ENCODE peak calls at places on chromosomes 6 and 20, in seven cellular contexts. One of them, this sample, is unnamed.

GRCh38 chr20:8523684-8524083 is 391.6 kb downstream of the PLCB1 start:
- DNase-seq in HL-60: peak; percentile 47
- DNase-seq in Panc1: no peak
- DNase-seq in left lung: no peak
- DNase-seq in cardiac muscle cell: peak; percentile 24
- DNase-seq in upper lobe of left lung: no peak
- DNase-seq in tibial artery: no peak
- DNase-seq in this sample: no peak

GRCh38 chr20:34896086-34896551 is 19.7 kb downstream of the ACSS2 start:
- DNase-seq in HL-60: no peak
- DNase-seq in Panc1: no peak
- DNase-seq in left lung: no peak
- DNase-seq in cardiac muscle cell: no peak
- DNase-seq in upper lobe of left lung: no peak
- DNase-seq in tibial artery: no peak
- DNase-seq in this sample: no peak

GRCh38 chr6:13434777-13435176 is 52.6 kb downstream of the GFOD1 start:
- DNase-seq in HL-60: no peak
- DNase-seq in Panc1: no peak
- DNase-seq in left lung: no peak
- DNase-seq in cardiac muscle cell: no peak
- DNase-seq in upper lobe of left lung: no peak
- DNase-seq in tibial artery: no peak
- DNase-seq in this sample: no peak

GRCh38 chr6:89323461-89324098 is 8.5 kb upstream of the GABRR2 start:
- DNase-seq in HL-60: peak; percentile 35
- DNase-seq in Panc1: no peak
- DNase-seq in left lung: no peak
- DNase-seq in cardiac muscle cell: peak; percentile 45
- DNase-seq in upper lobe of left lung: no peak
- DNase-seq in tibial artery: no peak
- DNase-seq in this sample: no peak

GRCh38 chr20:24989162-24989561 is 3.4 kb downstream of the APMAP start:
- DNase-seq in HL-60: peak; percentile 84
- DNase-seq in Panc1: no peak
- DNase-seq in left lung: no peak
- DNase-seq in cardiac muscle cell: no peak
- DNase-seq in upper lobe of left lung: peak; percentile 21
- DNase-seq in tibial artery: no peak
- DNase-seq in this sample: no peak

GRCh38 chr6:68506911-68507310 is 128.2 kb upstream of the ADGRB3 start:
- DNase-seq in HL-60: no peak
- DNase-seq in Panc1: no peak
- DNase-seq in left lung: no peak
- DNase-seq in cardiac muscle cell: no peak
- DNase-seq in upper lobe of left lung: no peak
- DNase-seq in tibial artery: no peak
- DNase-seq in this sample: no peak

GRCh38 chr6:139409026-139409425 is 34.6 kb upstream of the CITED2 start:
- DNase-seq in HL-60: no peak
- DNase-seq in Panc1: no peak
- DNase-seq in left lung: no peak
- DNase-seq in cardiac muscle cell: no peak
- DNase-seq in upper lobe of left lung: no peak
- DNase-seq in tibial artery: no peak
- DNase-seq in this sample: no peak

GRCh38 chr6:79821859-79822258 is 125.5 kb downstream of the ELOVL4 start:
- DNase-seq in HL-60: no peak
- DNase-seq in Panc1: no peak
- DNase-seq in left lung: no peak
- DNase-seq in cardiac muscle cell: no peak
- DNase-seq in upper lobe of left lung: no peak
- DNase-seq in tibial artery: no peak
- DNase-seq in this sample: no peak

GRCh38 chr6:157990321-157991066 is 8.8 kb downstream of the SYNJ2 start:
- DNase-seq in HL-60: peak; percentile 17
- DNase-seq in Panc1: no peak
- DNase-seq in left lung: no peak
- DNase-seq in cardiac muscle cell: no peak
- DNase-seq in upper lobe of left lung: no peak
- DNase-seq in tibial artery: peak; percentile 57
- DNase-seq in this sample: no peak

GRCh38 chr6:157240960-157241311 is 82.4 kb downstream of the TMEM242 start:
- DNase-seq in HL-60: no peak
- DNase-seq in Panc1: no peak
- DNase-seq in left lung: no peak
- DNase-seq in cardiac muscle cell: no peak
- DNase-seq in upper lobe of left lung: no peak
- DNase-seq in tibial artery: no peak
- DNase-seq in this sample: no peak

GRCh38 chr6:8005136-8005535 is 59.1 kb downstream of the BLOC1S5 start:
- DNase-seq in HL-60: no peak
- DNase-seq in Panc1: no peak
- DNase-seq in left lung: no peak
- DNase-seq in cardiac muscle cell: no peak
- DNase-seq in upper lobe of left lung: no peak
- DNase-seq in tibial artery: no peak
- DNase-seq in this sample: no peak

GRCh38 chr6:8000080-8001035 is 63.8 kb downstream of the BLOC1S5 start:
- DNase-seq in HL-60: no peak
- DNase-seq in Panc1: no peak
- DNase-seq in left lung: no peak
- DNase-seq in cardiac muscle cell: no peak
- DNase-seq in upper lobe of left lung: no peak
- DNase-seq in tibial artery: no peak
- DNase-seq in this sample: no peak

GRCh38 chr6:8006208-8006607 is 58.0 kb downstream of the BLOC1S5 start:
- DNase-seq in HL-60: peak; percentile 8
- DNase-seq in Panc1: no peak
- DNase-seq in left lung: no peak
- DNase-seq in cardiac muscle cell: peak; percentile 7
- DNase-seq in upper lobe of left lung: no peak
- DNase-seq in tibial artery: no peak
- DNase-seq in this sample: no peak
- TF ChIP-seq CTCF in HL-60: no peak
- TF ChIP-seq CTCF in Panc1: peak; percentile 51
- TF ChIP-seq CTCF in left lung: no peak
- TF ChIP-seq CTCF in cardiac muscle cell: peak; percentile 49
- TF ChIP-seq CTCF in upper lobe of left lung: peak; percentile 23
- TF ChIP-seq CTCF in tibial artery: no peak
- TF ChIP-seq CTCF in this sample: no peak

DNA sequence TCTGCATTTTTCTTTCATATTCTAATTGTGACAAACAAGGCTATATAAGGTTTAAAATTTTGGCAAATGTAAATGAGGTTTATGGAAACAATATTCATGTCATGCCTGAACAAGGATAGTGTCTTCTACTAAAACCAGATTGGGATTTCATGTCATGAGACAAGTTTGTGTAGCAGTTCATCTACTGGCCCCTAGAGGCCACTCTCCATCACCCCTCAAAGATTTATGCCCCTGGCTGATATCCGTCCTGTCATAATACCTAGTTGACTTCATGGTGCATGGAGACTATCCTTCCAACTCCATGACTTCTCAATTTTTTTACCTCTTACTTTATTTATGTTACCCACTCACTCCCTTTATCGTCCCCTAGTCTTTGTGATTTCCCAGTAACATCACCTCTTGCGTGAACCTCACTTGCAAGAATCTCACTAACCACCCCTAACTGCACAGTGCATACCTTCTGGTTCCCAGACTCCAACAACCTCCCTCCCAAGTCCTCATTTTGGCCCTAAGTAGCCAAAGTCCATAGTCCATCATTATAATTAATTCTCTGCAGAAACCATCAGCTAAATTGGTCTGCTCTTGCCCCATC is 179.8 kb downstream of the TASP1 start:
- DNase-seq in HL-60: peak; percentile 18
- DNase-seq in Panc1: peak; percentile 28
- DNase-seq in left lung: no peak
- DNase-seq in cardiac muscle cell: peak; percentile 12
- DNase-seq in upper lobe of left lung: peak; percentile 25
- DNase-seq in tibial artery: no peak
- DNase-seq in this sample: no peak
- TF ChIP-seq CTCF in HL-60: peak; percentile 45
- TF ChIP-seq CTCF in Panc1: peak; percentile 83
- TF ChIP-seq CTCF in left lung: peak; percentile 56
- TF ChIP-seq CTCF in cardiac muscle cell: peak; percentile 94
- TF ChIP-seq CTCF in upper lobe of left lung: peak; percentile 59
- TF ChIP-seq CTCF in tibial artery: peak; percentile 62
- TF ChIP-seq CTCF in this sample: no peak

GRCh38 chr6:103122766-103123601 is 1729.5 kb downstream of the GRIK2 start:
- DNase-seq in HL-60: peak; percentile 39
- DNase-seq in Panc1: peak; percentile 13
- DNase-seq in left lung: peak; percentile 50
- DNase-seq in cardiac muscle cell: peak; percentile 90
- DNase-seq in upper lobe of left lung: peak; percentile 56
- DNase-seq in tibial artery: peak; percentile 64
- DNase-seq in this sample: no peak
- TF ChIP-seq CTCF in HL-60: peak; percentile 38
- TF ChIP-seq CTCF in Panc1: peak; percentile 81
- TF ChIP-seq CTCF in left lung: peak; percentile 19
- TF ChIP-seq CTCF in cardiac muscle cell: peak; percentile 17
- TF ChIP-seq CTCF in upper lobe of left lung: no peak
- TF ChIP-seq CTCF in tibial artery: peak; percentile 6
- TF ChIP-seq CTCF in this sample: no peak

GRCh38 chr6:86858970-86859369 is 78.4 kb upstream of the HTR1E start:
- DNase-seq in HL-60: no peak
- DNase-seq in Panc1: no peak
- DNase-seq in left lung: no peak
- DNase-seq in cardiac muscle cell: no peak
- DNase-seq in upper lobe of left lung: no peak
- DNase-seq in tibial artery: no peak
- DNase-seq in this sample: no peak

GRCh38 chr6:86859513-86859912 is 77.8 kb upstream of the HTR1E start:
- DNase-seq in HL-60: no peak
- DNase-seq in Panc1: no peak
- DNase-seq in left lung: no peak
- DNase-seq in cardiac muscle cell: no peak
- DNase-seq in upper lobe of left lung: no peak
- DNase-seq in tibial artery: no peak
- DNase-seq in this sample: no peak

DNA sequence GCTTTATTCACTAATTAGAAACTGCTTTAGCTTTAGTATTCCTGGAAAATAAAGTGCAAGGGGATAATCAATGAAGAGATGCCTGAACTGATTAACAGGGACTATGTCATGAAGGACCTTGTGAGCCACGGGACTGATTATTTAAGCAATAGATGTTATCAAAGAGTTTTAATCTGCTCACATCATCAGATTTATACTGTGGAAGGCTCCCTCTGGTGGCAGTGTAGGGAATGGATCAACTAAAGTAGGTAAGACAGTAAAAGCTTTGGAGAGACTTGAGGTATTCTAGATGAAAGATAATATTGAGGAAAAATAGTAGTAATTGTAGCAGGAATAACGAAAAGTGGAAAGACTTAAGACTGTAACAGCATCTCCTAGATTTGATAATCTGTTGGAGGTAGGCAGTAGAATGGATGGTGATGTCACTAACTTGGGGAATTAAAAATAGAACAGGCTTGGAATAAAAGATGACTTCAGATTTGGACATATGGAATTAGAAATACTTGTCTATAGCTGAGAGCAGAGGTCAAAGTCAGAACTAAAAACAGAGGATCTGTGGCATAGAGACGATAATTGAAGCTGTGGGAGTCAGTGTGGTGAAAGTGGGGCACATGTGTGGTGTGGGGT is 80.3 kb upstream of the HTR1E start:
- DNase-seq in HL-60: peak; percentile 24
- DNase-seq in Panc1: peak; percentile 17
- DNase-seq in left lung: no peak
- DNase-seq in cardiac muscle cell: peak; percentile 53
- DNase-seq in upper lobe of left lung: no peak
- DNase-seq in tibial artery: no peak
- DNase-seq in this sample: no peak
- TF ChIP-seq CTCF in HL-60: peak; percentile 39
- TF ChIP-seq CTCF in Panc1: peak; percentile 77
- TF ChIP-seq CTCF in left lung: peak; percentile 32
- TF ChIP-seq CTCF in cardiac muscle cell: peak; percentile 54
- TF ChIP-seq CTCF in upper lobe of left lung: peak; percentile 51
- TF ChIP-seq CTCF in tibial artery: peak; percentile 63
- TF ChIP-seq CTCF in this sample: peak; percentile 69

DNA sequence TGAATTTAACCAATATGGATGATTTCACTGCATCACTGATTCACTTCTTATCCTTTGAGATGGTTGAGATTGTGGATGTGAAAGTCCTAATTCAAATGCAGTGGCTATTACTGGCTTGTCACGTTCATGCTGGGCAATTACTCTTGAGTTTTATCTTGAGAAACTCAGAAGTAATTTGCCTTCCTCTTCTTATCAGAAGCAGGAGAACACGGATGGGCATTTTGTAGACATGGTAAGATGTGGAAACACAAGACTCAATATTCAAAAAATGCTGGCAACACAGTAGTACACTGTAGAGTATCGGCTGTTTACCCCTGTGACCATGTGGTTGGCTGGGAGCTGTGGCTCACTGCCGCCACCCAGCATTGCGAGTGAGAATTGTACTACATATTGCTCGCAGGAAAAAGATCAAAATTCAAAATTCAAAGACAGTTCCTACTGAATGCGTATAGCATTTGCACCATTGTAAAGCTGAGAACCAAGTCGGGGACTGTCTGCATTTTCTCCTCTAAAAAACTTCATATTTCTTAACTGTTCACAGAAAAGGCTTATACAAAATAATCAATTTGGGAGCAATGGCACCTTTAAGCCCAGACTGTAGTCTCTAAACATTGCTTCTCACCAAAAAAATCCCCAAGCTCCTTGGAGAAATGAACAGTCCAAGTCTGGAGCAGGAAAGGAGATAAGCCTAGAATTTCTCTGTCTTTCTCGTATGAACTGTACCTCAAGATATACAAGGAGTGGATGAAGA is 61.9 kb upstream of the ELOVL5 start:
- DNase-seq in HL-60: peak; percentile 66
- DNase-seq in Panc1: peak; percentile 32
- DNase-seq in left lung: peak; percentile 37
- DNase-seq in cardiac muscle cell: peak; percentile 37
- DNase-seq in upper lobe of left lung: peak; percentile 68
- DNase-seq in tibial artery: no peak
- DNase-seq in this sample: peak; percentile 20
- TF ChIP-seq CTCF in HL-60: peak; percentile 26
- TF ChIP-seq CTCF in Panc1: peak; percentile 92
- TF ChIP-seq CTCF in left lung: peak; percentile 44
- TF ChIP-seq CTCF in cardiac muscle cell: peak; percentile 59
- TF ChIP-seq CTCF in upper lobe of left lung: peak; percentile 39
- TF ChIP-seq CTCF in tibial artery: peak; percentile 46
- TF ChIP-seq CTCF in this sample: no peak

GRCh38 chr6:18820725-18821124 is 433.6 kb downstream of the RNF144B start:
- DNase-seq in HL-60: no peak
- DNase-seq in Panc1: no peak
- DNase-seq in left lung: no peak
- DNase-seq in cardiac muscle cell: no peak
- DNase-seq in upper lobe of left lung: no peak
- DNase-seq in tibial artery: no peak
- DNase-seq in this sample: no peak
- TF ChIP-seq CTCF in HL-60: no peak
- TF ChIP-seq CTCF in Panc1: no peak
- TF ChIP-seq CTCF in left lung: no peak
- TF ChIP-seq CTCF in cardiac muscle cell: no peak
- TF ChIP-seq CTCF in upper lobe of left lung: no peak
- TF ChIP-seq CTCF in tibial artery: no peak
- TF ChIP-seq CTCF in this sample: no peak

GRCh38 chr6:106516629-106517028 is 112.7 kb downstream of the RTN4IP1 start:
- DNase-seq in HL-60: no peak
- DNase-seq in Panc1: no peak
- DNase-seq in left lung: no peak
- DNase-seq in cardiac muscle cell: peak; percentile 36
- DNase-seq in upper lobe of left lung: no peak
- DNase-seq in tibial artery: no peak
- DNase-seq in this sample: no peak
- TF ChIP-seq CTCF in HL-60: no peak
- TF ChIP-seq CTCF in Panc1: no peak
- TF ChIP-seq CTCF in left lung: no peak
- TF ChIP-seq CTCF in cardiac muscle cell: no peak
- TF ChIP-seq CTCF in upper lobe of left lung: no peak
- TF ChIP-seq CTCF in tibial artery: no peak
- TF ChIP-seq CTCF in this sample: no peak